ENCODE peak calls at places on chromosomes 16 and 17, in ten cellular contexts. One of them, this sample, is unnamed.

GRCh38 chr16:471353-472198 is 46.1 kb downstream of the RAB11FIP3 start:
- DNase-seq in fibroblast of pulmonary artery: no peak
- DNase-seq in central memory CD4-positive, alpha-beta T cell: no peak
- DNase-seq in stimulated activated CD8-positive, alpha-beta memory T cell treated with anti-CD3 and anti-CD28 coated beads, Interleukin-2, amount 100 ng/mL, for 1 hour: no peak
- DNase-seq in WTC11: peak
- DNase-seq in aorta: no peak
- DNase-seq in neural progenitor cell: peak
- DNase-seq in AG09319: peak
- DNase-seq in coronary artery: no peak
- DNase-seq in AG08396: peak
- DNase-seq in this sample: no peak

GRCh38 chr17:81165246-81166032 is at the start of gene PVALEF:
- DNase-seq in fibroblast of pulmonary artery: no peak
- DNase-seq in central memory CD4-positive, alpha-beta T cell: no peak
- DNase-seq in stimulated activated CD8-positive, alpha-beta memory T cell treated with anti-CD3 and anti-CD28 coated beads, Interleukin-2, amount 100 ng/mL, for 1 hour: no peak
- DNase-seq in WTC11: peak
- DNase-seq in aorta: no peak
- DNase-seq in neural progenitor cell: peak
- DNase-seq in AG09319: no peak
- DNase-seq in coronary artery: no peak
- DNase-seq in AG08396: peak
- DNase-seq in this sample: no peak

GRCh38 chr16:55047903-55048497 is 117.3 kb downstream of the IRX5 start:
- DNase-seq in fibroblast of pulmonary artery: no peak
- DNase-seq in central memory CD4-positive, alpha-beta T cell: no peak
- DNase-seq in stimulated activated CD8-positive, alpha-beta memory T cell treated with anti-CD3 and anti-CD28 coated beads, Interleukin-2, amount 100 ng/mL, for 1 hour: no peak
- DNase-seq in WTC11: no peak
- DNase-seq in aorta: no peak
- DNase-seq in neural progenitor cell: no peak
- DNase-seq in AG09319: no peak
- DNase-seq in coronary artery: peak
- DNase-seq in AG08396: no peak
- DNase-seq in this sample: no peak

GRCh38 chr16:6573577-6573976 is 759.1 kb upstream of the RBFOX1 start:
- DNase-seq in fibroblast of pulmonary artery: no peak
- DNase-seq in central memory CD4-positive, alpha-beta T cell: no peak
- DNase-seq in stimulated activated CD8-positive, alpha-beta memory T cell treated with anti-CD3 and anti-CD28 coated beads, Interleukin-2, amount 100 ng/mL, for 1 hour: no peak
- DNase-seq in WTC11: no peak
- DNase-seq in aorta: no peak
- DNase-seq in neural progenitor cell: peak
- DNase-seq in AG09319: no peak
- DNase-seq in coronary artery: no peak
- DNase-seq in AG08396: no peak
- DNase-seq in this sample: no peak

GRCh38 chr16:48862087-48862532 is 252.1 kb upstream of the N4BP1 start:
- DNase-seq in fibroblast of pulmonary artery: no peak
- DNase-seq in central memory CD4-positive, alpha-beta T cell: no peak
- DNase-seq in stimulated activated CD8-positive, alpha-beta memory T cell treated with anti-CD3 and anti-CD28 coated beads, Interleukin-2, amount 100 ng/mL, for 1 hour: no peak
- DNase-seq in WTC11: peak
- DNase-seq in aorta: no peak
- DNase-seq in neural progenitor cell: peak
- DNase-seq in AG09319: no peak
- DNase-seq in coronary artery: no peak
- DNase-seq in AG08396: peak
- DNase-seq in this sample: no peak

GRCh38 chr17:41967141-41967920 is 736 bp downstream of the CNP start:
- DNase-seq in fibroblast of pulmonary artery: no peak
- DNase-seq in central memory CD4-positive, alpha-beta T cell: peak
- DNase-seq in stimulated activated CD8-positive, alpha-beta memory T cell treated with anti-CD3 and anti-CD28 coated beads, Interleukin-2, amount 100 ng/mL, for 1 hour: no peak
- DNase-seq in WTC11: peak
- DNase-seq in aorta: no peak
- DNase-seq in neural progenitor cell: no peak
- DNase-seq in AG09319: no peak
- DNase-seq in coronary artery: no peak
- DNase-seq in AG08396: no peak
- DNase-seq in this sample: no peak

GRCh38 chr16:53821957-53822625 is 118.1 kb downstream of the FTO start:
- DNase-seq in fibroblast of pulmonary artery: peak
- DNase-seq in central memory CD4-positive, alpha-beta T cell: no peak
- DNase-seq in stimulated activated CD8-positive, alpha-beta memory T cell treated with anti-CD3 and anti-CD28 coated beads, Interleukin-2, amount 100 ng/mL, for 1 hour: no peak
- DNase-seq in WTC11: no peak
- DNase-seq in aorta: no peak
- DNase-seq in neural progenitor cell: no peak
- DNase-seq in AG09319: no peak
- DNase-seq in coronary artery: no peak
- DNase-seq in AG08396: peak
- DNase-seq in this sample: no peak

GRCh38 chr17:81821603-81822311 is 11.3 kb downstream of the MCRIP1 start:
- DNase-seq in fibroblast of pulmonary artery: peak
- DNase-seq in central memory CD4-positive, alpha-beta T cell: no peak
- DNase-seq in stimulated activated CD8-positive, alpha-beta memory T cell treated with anti-CD3 and anti-CD28 coated beads, Interleukin-2, amount 100 ng/mL, for 1 hour: no peak
- DNase-seq in WTC11: peak
- DNase-seq in aorta: peak
- DNase-seq in neural progenitor cell: no peak
- DNase-seq in AG09319: no peak
- DNase-seq in coronary artery: no peak
- DNase-seq in AG08396: peak
- DNase-seq in this sample: no peak

GRCh38 chr16:57516773-57517172 is 19.6 kb downstream of the CCDC102A start:
- DNase-seq in fibroblast of pulmonary artery: no peak
- DNase-seq in central memory CD4-positive, alpha-beta T cell: no peak
- DNase-seq in stimulated activated CD8-positive, alpha-beta memory T cell treated with anti-CD3 and anti-CD28 coated beads, Interleukin-2, amount 100 ng/mL, for 1 hour: no peak
- DNase-seq in WTC11: no peak
- DNase-seq in aorta: no peak
- DNase-seq in neural progenitor cell: no peak
- DNase-seq in AG09319: no peak
- DNase-seq in coronary artery: no peak
- DNase-seq in AG08396: no peak
- DNase-seq in this sample: no peak

GRCh38 chr17:10126554-10127493 is 71.6 kb downstream of the GAS7 start:
- DNase-seq in fibroblast of pulmonary artery: peak
- DNase-seq in central memory CD4-positive, alpha-beta T cell: no peak
- DNase-seq in stimulated activated CD8-positive, alpha-beta memory T cell treated with anti-CD3 and anti-CD28 coated beads, Interleukin-2, amount 100 ng/mL, for 1 hour: no peak
- DNase-seq in WTC11: no peak
- DNase-seq in aorta: no peak
- DNase-seq in neural progenitor cell: peak
- DNase-seq in AG09319: no peak
- DNase-seq in coronary artery: no peak
- DNase-seq in AG08396: no peak
- DNase-seq in this sample: peak

GRCh38 chr17:75476274-75476673 is 19.8 kb downstream of the TMEM94 start:
- DNase-seq in fibroblast of pulmonary artery: peak
- DNase-seq in central memory CD4-positive, alpha-beta T cell: no peak
- DNase-seq in stimulated activated CD8-positive, alpha-beta memory T cell treated with anti-CD3 and anti-CD28 coated beads, Interleukin-2, amount 100 ng/mL, for 1 hour: no peak
- DNase-seq in WTC11: no peak
- DNase-seq in aorta: no peak
- DNase-seq in neural progenitor cell: no peak
- DNase-seq in AG09319: no peak
- DNase-seq in coronary artery: no peak
- DNase-seq in AG08396: peak
- DNase-seq in this sample: no peak

GRCh38 chr17:10061131-10061581 is 137.2 kb downstream of the GAS7 start:
- DNase-seq in fibroblast of pulmonary artery: no peak
- DNase-seq in central memory CD4-positive, alpha-beta T cell: no peak
- DNase-seq in stimulated activated CD8-positive, alpha-beta memory T cell treated with anti-CD3 and anti-CD28 coated beads, Interleukin-2, amount 100 ng/mL, for 1 hour: no peak
- DNase-seq in WTC11: no peak
- DNase-seq in aorta: peak
- DNase-seq in neural progenitor cell: no peak
- DNase-seq in AG09319: peak
- DNase-seq in coronary artery: no peak
- DNase-seq in AG08396: no peak
- DNase-seq in this sample: peak

GRCh38 chr17:76506408-76507328 is 5.4 kb upstream of the RHBDF2 start:
- DNase-seq in fibroblast of pulmonary artery: peak
- DNase-seq in central memory CD4-positive, alpha-beta T cell: peak
- DNase-seq in stimulated activated CD8-positive, alpha-beta memory T cell treated with anti-CD3 and anti-CD28 coated beads, Interleukin-2, amount 100 ng/mL, for 1 hour: peak
- DNase-seq in WTC11: peak
- DNase-seq in aorta: peak
- DNase-seq in neural progenitor cell: peak
- DNase-seq in AG09319: no peak
- DNase-seq in coronary artery: no peak
- DNase-seq in AG08396: peak
- DNase-seq in this sample: no peak

GRCh38 chr17:82889496-82890338 is 49.9 kb upstream of the ZNF750 start:
- DNase-seq in fibroblast of pulmonary artery: no peak
- DNase-seq in central memory CD4-positive, alpha-beta T cell: no peak
- DNase-seq in stimulated activated CD8-positive, alpha-beta memory T cell treated with anti-CD3 and anti-CD28 coated beads, Interleukin-2, amount 100 ng/mL, for 1 hour: no peak
- DNase-seq in WTC11: no peak
- DNase-seq in aorta: no peak
- DNase-seq in neural progenitor cell: no peak
- DNase-seq in AG09319: no peak
- DNase-seq in coronary artery: no peak
- DNase-seq in AG08396: no peak
- DNase-seq in this sample: no peak

GRCh38 chr17:3845754-3846738 is at the start of gene NCBP3:
- DNase-seq in fibroblast of pulmonary artery: peak
- DNase-seq in central memory CD4-positive, alpha-beta T cell: peak
- DNase-seq in stimulated activated CD8-positive, alpha-beta memory T cell treated with anti-CD3 and anti-CD28 coated beads, Interleukin-2, amount 100 ng/mL, for 1 hour: peak
- DNase-seq in WTC11: peak
- DNase-seq in aorta: peak
- DNase-seq in neural progenitor cell: peak
- DNase-seq in AG09319: peak
- DNase-seq in coronary artery: peak
- DNase-seq in AG08396: peak
- DNase-seq in this sample: peak

GRCh38 chr17:9566067-9566466 is 9.6 kb downstream of the STX8 start:
- DNase-seq in fibroblast of pulmonary artery: no peak
- DNase-seq in central memory CD4-positive, alpha-beta T cell: peak
- DNase-seq in stimulated activated CD8-positive, alpha-beta memory T cell treated with anti-CD3 and anti-CD28 coated beads, Interleukin-2, amount 100 ng/mL, for 1 hour: no peak
- DNase-seq in WTC11: no peak
- DNase-seq in aorta: no peak
- DNase-seq in neural progenitor cell: no peak
- DNase-seq in AG09319: no peak
- DNase-seq in coronary artery: no peak
- DNase-seq in AG08396: no peak
- DNase-seq in this sample: no peak

GRCh38 chr17:14068542-14069250 is 608 bp upstream of the COX10 start:
- DNase-seq in fibroblast of pulmonary artery: no peak
- DNase-seq in central memory CD4-positive, alpha-beta T cell: no peak
- DNase-seq in stimulated activated CD8-positive, alpha-beta memory T cell treated with anti-CD3 and anti-CD28 coated beads, Interleukin-2, amount 100 ng/mL, for 1 hour: no peak
- DNase-seq in WTC11: no peak
- DNase-seq in aorta: no peak
- DNase-seq in neural progenitor cell: no peak
- DNase-seq in AG09319: no peak
- DNase-seq in coronary artery: no peak
- DNase-seq in AG08396: no peak
- DNase-seq in this sample: no peak

GRCh38 chr16:56288019-56288418 is 96.7 kb downstream of the GNAO1 start:
- DNase-seq in fibroblast of pulmonary artery: no peak
- DNase-seq in central memory CD4-positive, alpha-beta T cell: no peak
- DNase-seq in stimulated activated CD8-positive, alpha-beta memory T cell treated with anti-CD3 and anti-CD28 coated beads, Interleukin-2, amount 100 ng/mL, for 1 hour: no peak
- DNase-seq in WTC11: no peak
- DNase-seq in aorta: no peak
- DNase-seq in neural progenitor cell: no peak
- DNase-seq in AG09319: no peak
- DNase-seq in coronary artery: no peak
- DNase-seq in AG08396: no peak
- DNase-seq in this sample: no peak

GRCh38 chr17:35846055-35846809 is 22.5 kb downstream of the HEATR9 start:
- DNase-seq in fibroblast of pulmonary artery: no peak
- DNase-seq in central memory CD4-positive, alpha-beta T cell: no peak
- DNase-seq in stimulated activated CD8-positive, alpha-beta memory T cell treated with anti-CD3 and anti-CD28 coated beads, Interleukin-2, amount 100 ng/mL, for 1 hour: no peak
- DNase-seq in WTC11: no peak
- DNase-seq in aorta: no peak
- DNase-seq in neural progenitor cell: no peak
- DNase-seq in AG09319: peak
- DNase-seq in coronary artery: no peak
- DNase-seq in AG08396: no peak
- DNase-seq in this sample: no peak